ENCODE peak calls at places on chromosomes 11 and 22, in five cellular contexts. J, W, K, B and E are unnamed samples.

GRCh38 chr11:17828311-17828751 is 93.8 kb downstream of the KCNC1 start:
- DNase-seq in K (peak; percentile 68), J (peak; percentile 42), B (peak; percentile 26), W (peak; percentile 88), E (peak; percentile 27)

GRCh38 chr11:62755086-62755615 is 1.2 kb upstream of the ZBTB3 start:
- DNase-seq in J (no peak), K (no peak), B (no peak), W (no peak), E (no peak)

GRCh38 chr11:116513278-116513823 is 259.4 kb downstream of the BUD13 start:
- DNase-seq in J (no peak), B (no peak), W (no peak), K (no peak), E (no peak)

GRCh38 chr11:27471067-27471587 is 1.5 kb downstream of the LGR4 start:
- DNase-seq in K (peak; percentile 28), J (no peak), W (no peak), B (peak; percentile 50), E (no peak)

GRCh38 chr11:129593098-129593497 is 217.4 kb downstream of the BARX2 start:
- DNase-seq in K (no peak), W (no peak), J (no peak), B (peak; percentile 53), E (no peak)

GRCh38 chr11:114262681-114263509 is 33.3 kb upstream of the NNMT start:
- DNase-seq in J (no peak), W (peak; percentile 84), K (peak; percentile 57), B (peak; percentile 54), E (no peak)

GRCh38 chr11:119431523-119431922 is 8.6 kb upstream of the THY1 start:
- DNase-seq in J (no peak), W (no peak), B (no peak), K (no peak), E (no peak)

GRCh38 chr22:46068908-46069481 is 81.3 kb upstream of the PPARA start:
- DNase-seq in J (no peak), K (peak; percentile 22), B (peak; percentile 44), W (peak; percentile 71), E (no peak)

GRCh38 chr11:28169816-28170215 is 61.6 kb downstream of the METTL15 start:
- DNase-seq in W (no peak), B (no peak), J (no peak), K (no peak), E (no peak)

GRCh38 chr11:843818-844692 is 1.4 kb downstream of the TSPAN4 start:
- DNase-seq in W (peak; percentile 97), K (peak; percentile 90), J (peak; percentile 95), B (peak; percentile 79), E (peak; percentile 79)

GRCh38 chr11:35619754-35620640 is 1.7 kb downstream of the FJX1 start:
- DNase-seq in B (peak; percentile 19), W (peak; percentile 63), K (no peak), J (peak; percentile 24), E (no peak)

GRCh38 chr11:93196816-93197382 is 892 bp downstream of the SLC36A4 start:
- DNase-seq in J (no peak), W (no peak), B (no peak), K (no peak), E (no peak)

GRCh38 chr11:3836903-3837302 is 3.9 kb downstream of the RHOG start:
- DNase-seq in B (peak; percentile 14), K (no peak), W (no peak), J (peak; percentile 46), E (no peak)

GRCh38 chr11:82906236-82906635 is 4.7 kb downstream of the DDIAS start:
- DNase-seq in W (no peak), B (no peak), J (no peak), K (no peak), E (no peak)

GRCh38 chr22:36384766-36385400 is 2.9 kb downstream of the MYH9 start:
- DNase-seq in J (no peak), W (no peak), B (peak; percentile 53), K (no peak), E (no peak)

GRCh38 chr11:64117763-64118459 is 48.0 kb downstream of the MACROD1 start:
- DNase-seq in B (no peak), W (no peak), J (no peak), K (no peak), E (no peak)

GRCh38 chr11:46277623-46278386 is at the start of gene CREB3L1:
- DNase-seq in B (peak; percentile 47), W (peak; percentile 71), J (peak; percentile 66), K (no peak), E (no peak)

GRCh38 chr22:50398698-50399648 is 55.8 kb downstream of the PPP6R2 start:
- DNase-seq in K (no peak), W (no peak), J (no peak), B (peak; percentile 82), E (no peak)

GRCh38 chr22:17665884-17666283 is 27.3 kb downstream of the BCL2L13 start:
- DNase-seq in B (no peak), K (no peak), W (no peak), J (no peak), E (no peak)

GRCh38 chr11:130315354-130315970 is 745 bp upstream of the ZBTB44 start:
- DNase-seq in W (peak; percentile 70), J (peak; percentile 32), B (peak; percentile 69), K (peak; percentile 38), E (no peak)

GRCh38 chr11:79087957-79088318 is 352.9 kb downstream of the TENM4 start:
- DNase-seq in K (no peak), W (no peak), B (no peak), J (no peak), E (no peak)

GRCh38 chr11:131136476-131136875 is 220.2 kb upstream of the SNX19 start:
- DNase-seq in K (no peak), W (no peak), J (no peak), B (no peak), E (peak; percentile 18)

GRCh38 chr11:96426356-96427103 is 36.7 kb downstream of the JRKL start:
- DNase-seq in K (no peak), W (no peak), J (no peak), B (no peak), E (peak; percentile 21)

GRCh38 chr22:39773976-39774539 is 119.5 kb downstream of the ENTHD1 start:
- DNase-seq in B (no peak), K (no peak), J (no peak), W (no peak), E (no peak)

GRCh38 chr11:49533204-49533603 is 324.8 kb upstream of the FOLH1 start:
- DNase-seq in J (no peak), W (no peak), B (no peak), K (no peak), E (no peak)

GRCh38 chr11:115521874-115522273 is 17.7 kb upstream of the CADM1 start:
- DNase-seq in W (no peak), J (no peak), K (no peak), B (no peak), E (no peak)

GRCh38 chr11:66313321-66314185 is 3.3 kb downstream of the CD248 start:
- DNase-seq in B (no peak), J (peak; percentile 57), K (no peak), W (no peak), E (no peak)

GRCh38 chr11:77200351-77200750 is 72.3 kb downstream of the MYO7A start:
- DNase-seq in W (no peak), J (no peak), K (no peak), B (no peak), E (no peak)

GRCh38 chr11:34731596-34731995 is 110.7 kb downstream of the EHF start:
- DNase-seq in J (no peak), W (no peak), B (no peak), K (no peak), E (no peak)

GRCh38 chr11:78432058-78432515 is 14.5 kb upstream of the GAB2 start:
- DNase-seq in J (no peak), B (peak; percentile 45), K (no peak), W (no peak), E (no peak)

GRCh38 chr22:28951530-28951929 is 68.2 kb downstream of the ZNRF3 start:
- DNase-seq in B (no peak), J (no peak), W (no peak), K (no peak), E (no peak)
- H3K27ac ChIP-seq in B (peak overlapping the region; percentile 44), J (peak overlapping the region; percentile 44), W (peak overlapping the region; percentile 68), K (no peak overlapping the region), E (no peak overlapping the region)

GRCh38 chr11:72243567-72244316 is at the start of gene PHOX2A:
- DNase-seq in W (no peak), J (no peak), K (no peak), B (no peak), E (no peak)
- H3K27me3 ChIP-seq in W (peaks cover 51% of the 10 kb centered on the region), J (peaks cover 65% of the 10 kb centered on the region), K (peaks cover 4% of the 10 kb centered on the region), B (peaks cover 40% of the 10 kb centered on the region), E (peaks cover 76% of the 10 kb centered on the region)

GRCh38 chr11:117823294-117823940 is 1.1 kb downstream of the FXYD2 start:
- DNase-seq in W (peak; percentile 75), B (no peak), K (peak; percentile 12), J (no peak), E (no peak)
- H3K27ac ChIP-seq in W (peak overlapping the region; percentile 69), B (peak overlapping the region; percentile 88), K (peak overlapping the region; percentile 42), J (peak overlapping the region; percentile 55), E (no peak overlapping the region)

DNA sequence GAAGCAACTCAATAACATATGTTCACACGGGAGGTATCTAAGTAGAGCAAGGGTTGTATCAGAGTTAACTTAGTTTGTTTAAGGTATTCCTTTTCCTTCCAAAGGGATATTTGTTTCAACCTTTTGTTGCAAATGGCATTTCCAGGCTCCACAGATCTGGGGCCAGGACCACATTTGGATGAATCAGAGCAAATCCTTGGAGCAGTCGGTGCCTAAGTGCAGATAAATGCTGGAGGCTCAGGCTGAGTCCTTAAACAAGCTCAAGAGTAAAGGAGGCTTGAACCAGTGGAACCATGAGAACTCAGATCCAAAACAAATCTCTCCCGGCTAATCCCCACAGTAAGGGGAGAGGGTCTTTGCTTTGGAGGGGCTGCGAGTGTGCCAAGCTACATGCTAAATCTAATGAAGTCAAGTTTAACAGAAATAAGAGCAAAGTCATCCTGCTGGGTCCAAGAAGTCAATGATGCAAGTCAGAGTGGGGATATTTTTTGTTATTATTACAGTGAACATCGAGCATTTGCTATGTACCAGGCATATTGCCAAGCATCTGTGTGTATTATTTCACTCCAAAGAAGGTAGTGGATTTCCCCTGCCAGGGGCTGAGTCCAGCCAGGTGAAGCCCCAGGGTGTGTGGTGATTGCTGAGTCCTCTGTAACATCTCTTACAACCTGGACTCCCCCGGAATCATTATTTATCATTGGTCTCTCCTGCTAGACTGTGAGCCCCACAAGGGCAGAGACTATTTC is 548.8 kb downstream of the MIAT start:
- DNase-seq in J (no peak), B (no peak), K (no peak), W (no peak), E (no peak)
- H3K27me3 ChIP-seq in J (peaks cover 57% of the 10 kb centered on the region), B (no peaks in the 10 kb centered on the region), K (no peaks in the 10 kb centered on the region), W (no peaks in the 10 kb centered on the region), E (no peaks in the 10 kb centered on the region)

GRCh38 chr11:13009476-13009920 is 382 bp downstream of the RASSF10 start:
- DNase-seq in B (no peak), W (no peak), J (no peak), K (no peak), E (no peak)
- H3K27ac ChIP-seq in B (no peak overlapping the region), W (no peak overlapping the region), J (no peak overlapping the region), K (no peak overlapping the region), E (no peak overlapping the region)

DNA sequence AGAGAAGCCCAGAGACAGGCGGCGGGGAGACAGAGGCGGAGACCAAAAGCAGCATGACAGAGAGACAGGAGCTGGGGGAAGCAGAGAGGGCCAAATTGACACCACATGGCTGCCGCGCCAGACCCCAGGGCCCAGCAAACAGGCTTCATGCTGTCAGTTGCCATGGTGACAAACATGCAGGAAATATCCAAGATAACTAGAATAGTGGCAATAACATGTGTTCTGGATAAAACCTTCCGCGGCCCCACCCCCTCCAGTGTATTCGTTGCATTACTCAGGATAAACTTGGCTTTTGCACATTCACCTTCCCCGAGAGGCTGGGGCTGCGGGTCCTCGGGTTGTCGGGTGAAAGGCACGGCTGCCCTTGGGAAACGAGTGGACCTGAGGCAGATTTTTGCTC is 49.9 kb upstream of the CDON start:
- DNase-seq in B (no peak), K (no peak), W (peak; percentile 73), J (peak; percentile 62), E (no peak)
- H3K27me3 ChIP-seq in B (no peaks in the 10 kb centered on the region), K (no peaks in the 10 kb centered on the region), W (no peaks in the 10 kb centered on the region), J (no peaks in the 10 kb centered on the region), E (peaks cover 2% of the 10 kb centered on the region)